ENCODE peak calls at places on chromosome 7, in seven cellular contexts. X is activated CD8-positive, alpha-beta T cell treated with anti-CD3 and anti-CD28 coated beads for 36 hours; W is NCI-H2029 treated with DMSO at 0.1 percent for 48 hours; Y is left ventricle myocardium inferior; P is activated CD4-positive, CD25-positive, alpha-beta regulatory T cell; S is endothelial cell; L is AG09309. R is an unnamed sample.

GRCh38 chr7:130721486-130722277 is 12.3 kb downstream of the KLF14 start:
- DNase-seq in X (peak; percentile 55), W (no peak), Y (peak; percentile 69), P (no peak), S (peak; percentile 80), L (peak; percentile 20), R (peak; percentile 7)

GRCh38 chr7:80294321-80294720 is 159.7 kb downstream of the GNAI1 start:
- DNase-seq in X (no peak), W (no peak), Y (no peak), P (no peak), S (no peak), L (peak; percentile 42), R (no peak)

GRCh38 chr7:98186452-98187137 is 24.6 kb upstream of the BHLHA15 start:
- DNase-seq in X (no peak), W (no peak), Y (no peak), P (no peak), S (no peak), L (no peak), R (peak; percentile 21)

GRCh38 chr7:19145429-19146201 is 394 bp upstream of the FERD3L start:
- DNase-seq in X (no peak), W (no peak), Y (no peak), P (no peak), S (no peak), L (no peak), R (no peak)

GRCh38 chr7:33185786-33186185 is 56.4 kb downstream of the BBS9 start:
- DNase-seq in X (peak; percentile 11), W (peak; percentile 58), Y (no peak), P (no peak), S (peak; percentile 15), L (no peak), R (peak; percentile 10)

GRCh38 chr7:145698526-145699262 is 417.9 kb upstream of the CNTNAP2 start:
- DNase-seq in X (no peak), W (no peak), Y (no peak), P (no peak), S (no peak), L (no peak), R (no peak)

GRCh38 chr7:85376589-85376988 is 189.7 kb upstream of the SEMA3D start:
- DNase-seq in X (no peak), W (no peak), Y (no peak), P (no peak), S (no peak), L (no peak), R (no peak)

GRCh38 chr7:21041666-21042065 is 255.0 kb upstream of the SP8 start:
- DNase-seq in X (no peak), W (no peak), Y (no peak), P (no peak), S (no peak), L (no peak), R (no peak)

GRCh38 chr7:106604303-106604918 is 56.5 kb downstream of the CCDC71L start:
- DNase-seq in X (peak; percentile 19), W (no peak), Y (no peak), P (no peak), S (no peak), L (no peak), R (no peak)

GRCh38 chr7:2036786-2037185 is 196.0 kb downstream of the MAD1L1 start:
- DNase-seq in X (no peak), W (no peak), Y (peak; percentile 3), P (no peak), S (no peak), L (no peak), R (no peak)

GRCh38 chr7:98724591-98724990 is 107.5 kb downstream of the NPTX2 start:
- DNase-seq in X (no peak), W (no peak), Y (no peak), P (no peak), S (no peak), L (no peak), R (no peak)

GRCh38 chr7:23357190-23358093 is 58.3 kb downstream of the MALSU1 start:
- DNase-seq in X (no peak), W (no peak), Y (no peak), P (no peak), S (no peak), L (no peak), R (no peak)

GRCh38 chr7:150897502-150898474 is 45.5 kb downstream of the AOC1 start:
- DNase-seq in X (peak; percentile 62), W (no peak), Y (no peak), P (no peak), S (no peak), L (no peak), R (no peak)

GRCh38 chr7:148286150-148286549 is 304.4 kb upstream of the C7orf33 start:
- DNase-seq in X (no peak), W (no peak), Y (no peak), P (no peak), S (peak; percentile 15), L (no peak), R (no peak)

GRCh38 chr7:901388-902154 is 25.2 kb downstream of the GET4 start:
- DNase-seq in X (peak; percentile 81), W (peak; percentile 65), Y (peak; percentile 73), P (no peak), S (peak; percentile 71), L (no peak), R (peak; percentile 58)

GRCh38 chr7:66283003-66283920 is 78.1 kb downstream of the TPST1 start:
- DNase-seq in X (no peak), W (no peak), Y (no peak), P (no peak), S (no peak), L (peak; percentile 46), R (peak; percentile 24)

R was measured in AG04450.